ENCODE peak calls at places on chromosome 14, in six cellular contexts. G is K562, K is GM12891, R is H1, N is GM12878, L is HepG2. I is an unnamed sample.

GRCh38 chr14:91113829-91114078 is at the start of gene DGLUCY:
- DNase-seq in R (no peak), L (no peak), G (peak), K (peak), N (no peak), I (peak)

GRCh38 chr14:81199084-81199483 is 21.7 kb downstream of the GTF2A1 start:
- DNase-seq in K (no peak), N (no peak), G (no peak), L (no peak), R (no peak), I (no peak)

GRCh38 chr14:93271111-93271510 is 61.7 kb downstream of the BTBD7 start:
- DNase-seq in K (no peak), G (no peak), R (no peak), L (no peak), N (no peak), I (no peak)

GRCh38 chr14:21090194-21090939 is 8.1 kb downstream of the ZNF219 start:
- DNase-seq in R (no peak), G (peak), K (no peak), L (no peak), N (no peak), I (no peak)

GRCh38 chr14:67704484-67705089 is 2.9 kb downstream of the RDH12 start:
- DNase-seq in K (no peak), R (no peak), N (peak), L (peak), G (peak), I (no peak)

GRCh38 chr14:30681752-30682355 is 59.7 kb downstream of the SCFD1 start:
- DNase-seq in L (peak), N (no peak), R (no peak), G (peak), K (no peak), I (no peak)

GRCh38 chr14:71626281-71626835 is 305.9 kb upstream of the RGS6 start:
- DNase-seq in K (no peak), R (no peak), N (no peak), L (no peak), G (no peak), I (no peak)

GRCh38 chr14:99354166-99354875 is 82.3 kb upstream of the BCL11B start:
- DNase-seq in G (no peak), L (no peak), N (no peak), R (no peak), K (no peak), I (no peak)

GRCh38 chr14:59771577-59771976 is 99.0 kb downstream of the RTN1 start:
- DNase-seq in R (no peak), G (no peak), N (no peak), K (no peak), L (no peak), I (no peak)

GRCh38 chr14:54902521-54903420 is at the start of gene GCH1:
- DNase-seq in L (peak), N (no peak), G (peak), K (peak), R (peak), I (peak)
- TF ChIP-seq POLR2A in L (peak), N (peak), G (peak), K (peak), R (peak), I (peak)

DNA sequence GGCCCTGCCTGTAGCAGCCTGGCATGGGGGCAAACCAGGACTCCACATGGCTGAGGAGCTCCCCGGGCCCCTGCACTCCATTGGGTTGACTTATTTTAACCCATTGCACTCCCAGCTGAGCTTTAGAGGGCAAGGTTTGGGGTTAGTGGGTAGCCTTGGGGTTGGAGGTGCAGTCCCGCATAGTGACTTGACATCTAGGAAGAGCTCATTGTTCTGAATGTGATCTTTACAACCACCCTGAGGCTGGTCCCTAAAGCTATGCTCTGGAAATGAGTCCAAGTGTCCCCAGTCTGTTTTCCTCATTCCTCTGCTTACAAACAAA is 36.4 kb downstream of the NFKBIA start:
- DNase-seq in L (no peak), N (no peak), K (no peak), R (no peak), G (no peak), I (no peak)
- TF ChIP-seq TAF1 in L (no peak), N (no peak), K (no peak), R (no peak), G (no peak), I (no peak)

DNA sequence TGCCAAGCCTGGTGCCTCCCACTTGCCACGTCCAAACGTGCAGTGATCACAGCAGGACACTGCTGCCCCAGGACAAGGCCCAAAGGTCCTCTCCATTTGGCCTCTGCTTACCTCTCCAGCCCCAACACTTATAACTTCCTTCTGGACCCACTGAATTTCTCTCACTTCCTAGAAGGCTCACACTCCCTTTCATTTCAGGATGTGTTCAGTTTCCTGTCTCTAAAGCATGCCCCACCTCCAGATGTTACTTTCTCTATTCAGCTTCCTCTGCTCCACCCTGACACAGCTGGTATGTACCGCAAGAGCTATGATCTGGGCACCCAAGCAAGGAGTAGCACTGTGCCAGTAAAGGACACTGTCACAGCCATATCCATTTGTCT is 33.0 kb downstream of the CDKL1 start:
- DNase-seq in K (peak), L (no peak), R (no peak), N (peak), G (no peak), I (peak)
- TF ChIP-seq POLR2AphosphoS5 in K (peak), L (no peak), R (no peak), N (peak), G (no peak), I (peak)

GRCh38 chr14:23153891-23154796 is 29.3 kb downstream of the SLC7A8 start:
- DNase-seq in K (no peak), N (no peak), G (peak), L (no peak), R (no peak), I (no peak)
- TF ChIP-seq POLR2A in K (no peak), N (no peak), G (peak), L (no peak), R (peak), I (no peak)

DNA sequence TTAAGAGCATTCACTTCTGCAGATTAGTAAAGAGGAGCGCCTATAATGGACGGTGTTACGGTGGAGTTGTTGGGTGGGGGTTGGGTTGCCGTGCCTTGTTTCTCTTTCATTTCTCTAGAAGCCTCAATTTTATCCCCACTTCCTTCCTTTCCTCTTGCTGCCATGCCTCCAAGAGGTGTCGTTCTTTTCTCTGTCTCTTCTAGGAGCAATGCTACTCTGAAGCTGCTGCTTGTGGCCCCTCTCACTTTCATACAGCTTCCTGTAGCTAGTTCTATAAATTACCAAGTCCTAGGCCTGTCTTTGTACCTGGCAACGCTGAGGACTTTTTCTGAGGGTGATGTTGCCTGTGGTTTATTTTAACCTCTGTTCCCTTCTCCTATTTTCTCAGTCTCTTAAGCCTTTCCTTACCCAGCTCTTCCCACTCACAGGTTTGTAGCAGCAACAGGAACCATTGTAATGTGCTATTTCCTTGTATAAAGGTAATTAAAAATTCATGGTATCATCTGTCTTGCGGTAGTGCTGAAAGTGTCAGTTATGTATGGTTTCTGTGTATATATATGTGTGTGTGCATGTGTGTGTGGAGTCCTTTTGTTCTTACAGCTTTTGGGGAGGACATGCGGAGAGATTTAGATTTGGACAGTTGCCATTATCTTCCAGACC is 44.0 kb downstream of the DDHD1 start:
- DNase-seq in G (peak), N (peak), R (no peak), L (no peak), K (peak), I (peak)
- TF ChIP-seq TAF1 in G (no peak), N (peak), R (no peak), L (no peak), K (peak), I (no peak)

DNA sequence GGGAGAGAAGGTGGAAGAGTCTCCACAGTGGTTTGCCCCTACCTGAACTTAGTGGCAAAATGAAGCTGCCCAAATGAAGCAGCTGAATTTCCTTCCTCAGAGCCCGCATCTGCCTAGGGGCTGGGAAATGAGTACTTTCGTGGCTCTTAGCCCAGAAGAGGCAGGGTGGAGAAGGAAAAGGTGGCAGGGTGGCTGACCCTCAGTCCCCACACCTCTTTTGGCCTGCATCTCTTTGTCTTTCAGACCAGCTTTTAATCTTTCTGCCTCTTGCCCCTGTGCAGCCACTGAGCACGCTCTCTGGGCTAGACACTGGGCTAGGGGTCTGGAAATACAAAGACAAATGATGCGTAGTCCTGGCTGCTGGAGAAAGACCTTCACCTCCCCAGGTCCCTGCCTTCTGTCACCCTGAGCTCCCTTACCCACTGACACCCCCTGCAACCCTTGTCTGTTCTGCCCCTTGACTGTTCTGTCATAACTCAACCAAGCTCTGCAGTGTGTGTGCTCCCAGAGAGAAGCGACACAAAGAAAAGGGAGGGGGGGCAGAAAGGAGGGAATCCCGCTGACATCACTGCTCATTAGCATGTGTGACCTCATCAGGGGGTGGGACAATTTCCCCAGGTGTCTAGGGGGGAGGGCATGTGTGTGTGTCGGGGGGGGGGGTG is 362 bp upstream of the REM2 start:
- DNase-seq in R (no peak), L (no peak), K (no peak), G (peak), N (no peak), I (no peak)
- TF ChIP-seq POLR2AphosphoS5 in R (no peak), L (no peak), K (no peak), G (no peak), N (no peak), I (no peak)

DNA sequence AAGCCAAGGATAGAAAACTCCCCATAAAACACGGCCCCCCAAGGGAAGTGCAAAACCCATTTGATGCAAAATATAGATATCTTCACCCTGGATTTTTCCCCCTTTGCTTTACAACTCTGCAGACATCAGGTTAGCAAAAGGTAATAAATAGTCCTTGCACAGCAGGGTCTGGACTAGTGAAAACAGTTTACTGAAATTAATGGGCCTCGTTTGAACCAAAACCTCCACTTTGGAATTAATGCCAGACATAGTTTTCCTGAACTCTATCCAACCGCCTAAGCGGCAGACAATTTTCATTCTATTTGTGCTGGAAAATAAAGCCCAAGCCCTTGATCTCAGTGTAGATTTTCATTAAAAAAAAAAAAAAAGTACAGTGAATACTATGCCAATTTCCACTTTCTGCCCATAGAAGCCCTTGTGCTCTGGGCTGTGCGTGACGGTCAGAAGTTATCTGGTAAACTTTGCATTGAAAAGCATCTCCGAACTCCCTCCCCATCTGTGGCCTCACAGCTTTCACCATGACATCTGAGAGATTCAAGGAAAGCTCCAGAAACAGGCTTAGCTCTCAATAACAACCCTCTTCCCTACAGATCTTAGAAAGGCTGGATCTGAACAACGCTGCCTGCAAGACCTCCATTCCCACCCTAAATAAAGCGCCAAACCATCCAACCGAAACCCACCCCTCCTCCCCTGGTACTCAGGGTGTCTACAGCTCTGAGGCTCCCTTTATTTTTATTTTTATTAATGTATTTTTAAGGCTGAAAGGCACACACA is 11.0 kb upstream of the IRF2BPL start:
- DNase-seq in L (no peak), K (no peak), G (no peak), N (no peak), R (no peak), I (no peak)
- TF ChIP-seq POLR2A in L (no peak), K (no peak), G (no peak), N (no peak), R (no peak), I (no peak)